ENCODE peak calls at places on chromosomes 16 and 17, in seven cellular contexts. L is heart left ventricle, C is lung, I is colonic mucosa, K is cardiac muscle cell, A is spleen, T is AG04450. X is an unnamed sample.

GRCh38 chr16:11420895-11421294 is 75.6 kb downstream of the RMI2 start:
- DNase-seq in T (no peak), C (no peak), I (no peak), K (no peak), A (no peak), L (no peak), X (no peak)

GRCh38 chr16:13923703-13924298 is 3.8 kb downstream of the ERCC4 start:
- DNase-seq in C (no peak), K (peak), L (no peak), A (no peak), T (no peak), I (no peak), X (no peak)

GRCh38 chr16:81809567-81809966 is 30.5 kb downstream of the PLCG2 start:
- DNase-seq in C (no peak), A (no peak), I (no peak), K (no peak), L (no peak), T (no peak), X (no peak)

GRCh38 chr17:41553176-41553575 is 18.7 kb downstream of the KRT9 start:
- DNase-seq in I (no peak), T (no peak), C (no peak), A (no peak), L (no peak), K (no peak), X (no peak)

GRCh38 chr16:88423448-88423850 is 29.6 kb upstream of the ZFPM1 start:
- DNase-seq in I (no peak), L (no peak), K (no peak), T (no peak), C (no peak), A (no peak), X (no peak)

GRCh38 chr16:56013962-56014552 is 138.9 kb upstream of the CES5A start:
- DNase-seq in L (peak), I (peak), T (no peak), C (peak), A (no peak), K (peak), X (peak)

GRCh38 chr17:58270476-58271290 is 10.1 kb downstream of the MPO start:
- DNase-seq in T (no peak), I (no peak), A (peak), K (no peak), C (no peak), L (no peak), X (no peak)

GRCh38 chr16:424623-425081 is 797 bp upstream of the RAB11FIP3 start:
- DNase-seq in I (peak), T (no peak), K (peak), A (no peak), C (peak), L (peak), X (no peak)

GRCh38 chr17:83091257-83092141 is 12.1 kb downstream of the METRNL start:
- DNase-seq in T (no peak), L (no peak), C (peak), K (no peak), I (peak), A (no peak), X (no peak)

GRCh38 chr17:76262732-76263344 is 2.3 kb upstream of the UBALD2 start:
- DNase-seq in L (no peak), I (peak), T (no peak), K (no peak), C (no peak), A (no peak), X (no peak)

DNA sequence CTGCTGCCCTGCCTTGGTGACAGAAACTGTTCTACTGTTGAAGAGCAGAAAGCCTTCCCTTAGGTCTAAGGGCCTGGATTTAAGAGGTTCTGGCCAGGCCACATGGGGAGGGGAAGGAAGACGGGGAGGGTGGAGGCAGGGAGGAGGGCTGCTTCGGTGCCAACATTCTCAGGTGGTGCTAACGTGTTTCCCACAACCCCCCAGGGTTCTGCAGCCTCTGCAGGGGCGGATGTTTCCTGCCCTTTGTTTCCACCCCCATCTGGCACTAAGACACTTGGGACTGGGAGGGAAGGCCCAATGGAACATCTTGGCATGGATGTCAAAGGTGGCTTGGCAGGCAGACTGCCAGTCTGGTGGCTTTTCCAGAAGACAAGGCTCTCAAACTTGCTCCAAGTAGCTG is 12.7 kb downstream of the HIC1 start:
- DNase-seq in A (no peak), L (no peak), T (no peak), I (no peak), C (no peak), K (peak), X (no peak)
- H3K27ac ChIP-seq in A (peak), L (peak), T (peak), I (peak), C (peak), K (no peak), X (peak)

GRCh38 chr17:61326330-61326729 is 73.3 kb upstream of the TBX2 start:
- DNase-seq in K (no peak), T (no peak), C (no peak), L (no peak), A (no peak), I (no peak), X (no peak)
- H3K27ac ChIP-seq in K (no peak), T (peak), C (no peak), L (no peak), A (no peak), I (no peak), X (no peak)

GRCh38 chr17:12667299-12667958 is 1.7 kb downstream of the MYOCD start:
- DNase-seq in C (no peak), L (peak), I (no peak), K (peak), A (no peak), T (peak), X (no peak)

GRCh38 chr17:12664252-12664651 is 1.4 kb upstream of the MYOCD start:
- DNase-seq in T (no peak), L (no peak), I (no peak), C (no peak), A (no peak), K (no peak), X (no peak)

GRCh38 chr17:12665263-12666210 is at the start of gene MYOCD:
- DNase-seq in T (peak), C (no peak), K (peak), A (no peak), I (peak), L (peak), X (no peak)

GRCh38 chr17:12666718-12667117 is 1.0 kb downstream of the MYOCD start:
- DNase-seq in T (no peak), A (no peak), I (no peak), C (no peak), K (no peak), L (no peak), X (no peak)

GRCh38 chr17:12664894-12665262 is 812 bp upstream of the MYOCD start:
- DNase-seq in A (no peak), T (no peak), L (no peak), K (no peak), C (no peak), I (no peak), X (no peak)
- H3K27ac ChIP-seq in A (no peak), T (peak), L (peak), K (peak), C (peak), I (peak), X (no peak)

GRCh38 chr17:59366773-59367656 is 35.6 kb downstream of the YPEL2 start:
- DNase-seq in L (peak), A (no peak), C (peak), T (no peak), I (peak), K (no peak), X (no peak)
- H3K27ac ChIP-seq in L (peak), A (peak), C (peak), T (peak), I (peak), K (peak), X (peak)

DNA sequence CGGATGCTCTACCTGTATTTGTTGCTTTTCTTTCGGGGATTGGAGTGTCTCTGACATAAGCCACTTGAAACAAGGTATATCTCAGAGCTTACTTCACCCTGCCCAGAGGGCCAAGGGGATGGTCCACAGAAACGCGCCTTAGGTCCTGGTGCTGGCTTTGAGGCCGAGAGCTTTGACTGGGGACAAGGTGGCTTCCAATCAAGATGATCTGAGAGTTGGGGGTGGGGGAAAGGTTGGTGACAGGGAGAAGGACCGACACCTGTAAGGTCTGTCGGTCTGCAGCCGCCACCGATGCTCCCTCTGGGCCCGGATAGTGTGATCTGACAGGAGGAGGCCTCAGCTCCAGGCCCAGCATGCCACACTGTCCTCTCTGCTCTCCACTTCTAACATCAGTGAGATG is 21.8 kb upstream of the SPATA32 start:
- DNase-seq in L (no peak), T (no peak), K (no peak), I (no peak), A (no peak), C (no peak), X (no peak)
- H3K27ac ChIP-seq in L (peak), T (peak), K (no peak), I (no peak), A (no peak), C (peak), X (no peak)